ENCODE peak calls at places on chromosomes 4 and X, in nine cellular contexts. D is B cell, O is fibroblast of lung, F is nephron progenitor cell, K is foreskin fibroblast, R is endothelial cell, J is upper lobe of left lung, Y is RWPE2, L is AG09319. W is an unnamed sample.

GRCh38 chrX:46739736-46740135 is 19.2 kb downstream of the SLC9A7 start:
- DNase-seq in D (no peak), O (no peak), F (no peak), K (no peak), R (no peak), J (no peak), Y (no peak), L (no peak), W (no peak)

GRCh38 chr4:86286729-86287128 is 73.1 kb downstream of the MAPK10 start:
- DNase-seq in D (no peak), O (peak; percentile 22), F (no peak), K (no peak), R (no peak), J (no peak), Y (no peak), L (no peak), W (no peak)

GRCh38 chrX:149903889-149904748 is 23.1 kb downstream of the MAGEA8 start:
- DNase-seq in D (no peak), O (peak; percentile 1), F (no peak), K (peak; percentile 12), R (no peak), J (no peak), Y (no peak), L (no peak), W (no peak)

GRCh38 chr4:44928062-44928380 is 201.7 kb upstream of the GNPDA2 start:
- DNase-seq in D (no peak), O (no peak), F (no peak), K (no peak), R (no peak), J (no peak), Y (no peak), L (no peak), W (no peak)

GRCh38 chrX:17547658-17548057 is 172.7 kb downstream of the NHS start:
- DNase-seq in D (no peak), O (peak; percentile 93), F (no peak), K (peak; percentile 91), R (no peak), J (no peak), Y (peak; percentile 95), L (peak; percentile 54), W (peak; percentile 22)

GRCh38 chr4:132759199-132759780 is 389.8 kb upstream of the PCDH10 start:
- DNase-seq in D (no peak), O (no peak), F (no peak), K (no peak), R (no peak), J (no peak), Y (no peak), L (no peak), W (no peak)

GRCh38 chr4:169996379-169997245 is 29.6 kb downstream of the MFAP3L start:
- DNase-seq in D (no peak), O (no peak), F (no peak), K (no peak), R (no peak), J (no peak), Y (no peak), L (no peak), W (no peak)

GRCh38 chr4:128285085-128286023 is 2.3 kb downstream of the PGRMC2 start:
- DNase-seq in D (no peak), O (peak; percentile 63), F (no peak), K (peak; percentile 57), R (no peak), J (peak; percentile 8), Y (no peak), L (no peak), W (no peak)

GRCh38 chrX:153063315-153063714 is 7.0 kb downstream of the PNMA3 start:
- DNase-seq in D (no peak), O (peak; percentile 41), F (no peak), K (peak; percentile 64), R (no peak), J (no peak), Y (no peak), L (no peak), W (no peak)

DNA sequence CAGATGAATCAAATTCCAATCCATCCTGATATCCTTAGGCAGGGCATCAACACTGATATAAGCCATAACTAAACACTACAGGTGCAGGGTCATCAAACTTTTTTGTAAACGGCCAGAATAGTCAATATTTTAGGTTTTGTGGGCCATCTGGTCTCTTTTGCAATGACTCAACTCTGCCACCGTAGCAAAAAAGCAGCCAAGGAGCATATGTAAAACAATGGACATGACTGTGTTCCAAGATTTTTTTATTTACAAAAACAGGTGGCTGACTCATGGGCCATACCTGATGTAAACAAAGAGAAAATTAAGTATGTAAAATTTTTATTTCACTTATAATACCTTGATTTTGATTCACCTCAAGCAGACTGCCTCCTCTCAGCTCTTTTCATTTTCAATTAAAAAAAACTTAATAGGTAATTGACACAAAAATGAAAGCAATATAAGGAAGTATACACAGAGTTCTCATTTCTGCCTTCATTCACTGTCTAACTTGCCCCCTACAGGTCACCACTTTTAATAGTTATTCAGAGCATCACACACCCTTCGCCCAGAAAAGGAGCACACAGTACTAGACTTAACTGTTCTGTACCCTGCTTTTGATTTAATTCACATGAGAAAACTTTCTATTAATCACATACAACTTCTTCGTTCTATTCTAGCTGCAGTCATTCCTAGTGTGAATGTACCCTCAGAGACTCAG is 35.3 kb upstream of the GPM6B start:
- DNase-seq in D (peak; percentile 20), O (no peak), F (no peak), K (no peak), R (no peak), J (no peak), Y (no peak), L (no peak), W (peak; percentile 40)
- TF ChIP-seq CTCF in D (peak; percentile 32), O (no peak), F (no peak), K (no peak), R (no peak), J (no peak), Y (peak; percentile 8), L (no peak), W (peak; percentile 32)

GRCh38 chr4:1278336-1278670 is 11.4 kb upstream of the MAEA start:
- DNase-seq in D (no peak), O (peak; percentile 29), F (no peak), K (no peak), R (no peak), J (no peak), Y (no peak), L (no peak), W (no peak)

GRCh38 chr4:1274871-1275270 is 14.8 kb upstream of the MAEA start:
- DNase-seq in D (no peak), O (no peak), F (no peak), K (no peak), R (no peak), J (no peak), Y (no peak), L (no peak), W (no peak)

GRCh38 chr4:1276984-1277383 is 12.7 kb upstream of the MAEA start:
- DNase-seq in D (no peak), O (no peak), F (no peak), K (no peak), R (no peak), J (no peak), Y (no peak), L (no peak), W (no peak)

GRCh38 chr4:1279253-1279652 is 10.4 kb upstream of the MAEA start:
- DNase-seq in D (no peak), O (no peak), F (no peak), K (no peak), R (no peak), J (peak; percentile 35), Y (no peak), L (no peak), W (no peak)

DNA sequence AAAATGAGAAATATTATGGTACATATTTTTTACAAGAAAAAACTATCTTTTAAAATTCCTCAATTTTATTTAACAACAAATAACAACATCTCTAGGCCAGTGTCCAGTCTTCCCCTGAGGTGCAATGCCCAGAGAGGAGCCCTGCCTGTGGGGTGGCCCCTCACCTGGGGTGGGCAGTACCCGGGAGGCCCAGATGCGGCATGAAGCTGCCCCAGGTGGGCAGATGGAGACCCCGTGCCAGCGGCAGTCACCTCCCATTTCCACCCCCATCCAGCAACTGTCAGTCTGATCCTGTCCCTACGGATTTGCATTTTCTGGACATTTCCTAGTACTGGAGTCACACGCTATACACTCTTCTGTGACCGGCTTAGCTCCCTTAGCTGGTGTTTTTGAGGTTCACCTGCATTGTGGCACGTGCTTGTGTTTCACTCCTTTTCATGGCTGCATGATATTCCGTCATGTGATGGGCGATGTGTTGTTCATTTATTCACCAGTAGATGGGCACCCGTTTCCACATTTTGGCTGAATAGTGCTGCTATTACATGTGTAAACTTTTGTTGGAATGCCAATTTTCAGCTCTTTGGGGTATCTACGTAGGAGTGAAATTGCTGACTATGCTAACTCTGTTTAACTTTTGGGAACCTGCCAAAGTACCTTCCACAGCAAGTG is 11.9 kb upstream of the MAEA start:
- DNase-seq in D (no peak), O (no peak), F (no peak), K (no peak), R (no peak), J (peak; percentile 31), Y (no peak), L (no peak), W (no peak)
- TF ChIP-seq CTCF in D (no peak), O (no peak), F (no peak), K (no peak), R (peak; percentile 28), J (no peak), Y (peak; percentile 12), L (no peak), W (peak; percentile 3)

GRCh38 chr4:73018595-73018994 is 50.9 kb downstream of the COX18 start:
- DNase-seq in D (no peak), O (no peak), F (peak; percentile 22), K (no peak), R (no peak), J (peak; percentile 2), Y (no peak), L (no peak), W (no peak)

GRCh38 chr4:73019462-73020047 is 50.0 kb downstream of the COX18 start:
- DNase-seq in D (peak; percentile 18), O (peak; percentile 31), F (peak; percentile 24), K (peak; percentile 65), R (peak; percentile 36), J (no peak), Y (no peak), L (peak; percentile 12), W (peak; percentile 39)

GRCh38 chr4:73021634-73022033 is 47.9 kb downstream of the COX18 start:
- DNase-seq in D (no peak), O (peak; percentile 51), F (no peak), K (peak; percentile 60), R (no peak), J (no peak), Y (no peak), L (peak; percentile 20), W (peak; percentile 58)
- TF ChIP-seq CTCF in D (no peak), O (no peak), F (no peak), K (peak; percentile 32), R (peak; percentile 1), J (no peak), Y (peak; percentile 77), L (peak; percentile 34), W (peak; percentile 57)

DNA sequence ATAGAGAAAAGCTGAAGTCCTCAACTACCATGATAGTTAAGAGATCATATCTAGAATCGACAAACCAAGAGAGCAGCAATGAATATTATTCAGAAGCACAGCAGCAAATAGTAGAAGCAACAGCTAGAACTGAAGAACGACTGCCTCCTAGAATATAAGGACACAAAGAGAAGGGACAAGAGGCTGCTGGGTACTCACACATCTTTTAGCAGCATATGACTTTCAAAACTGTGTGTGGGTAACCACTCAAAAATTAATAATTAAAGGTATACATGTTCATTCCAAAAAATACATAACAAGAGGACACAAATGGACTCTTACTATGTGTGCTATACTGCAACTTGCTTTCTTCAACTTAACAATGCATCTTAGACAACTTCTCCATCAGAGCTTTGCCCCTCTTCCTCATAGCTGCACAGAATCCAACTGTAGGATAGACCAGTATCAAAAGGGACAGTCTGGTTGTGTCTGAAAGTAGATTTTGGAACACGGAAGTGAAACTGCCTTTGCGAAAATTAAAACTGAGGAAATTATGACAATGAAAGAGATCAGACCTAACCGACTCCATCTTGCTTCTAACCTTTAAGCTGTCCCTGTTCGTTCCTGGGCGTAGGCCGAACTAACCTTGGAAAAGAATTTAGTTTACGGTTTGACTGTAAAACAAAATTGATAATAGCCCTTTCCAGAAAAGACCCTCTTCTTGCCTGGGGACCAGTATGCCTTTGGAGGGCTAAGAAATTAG is 125.7 kb downstream of the SH3KBP1 start:
- DNase-seq in D (no peak), O (no peak), F (no peak), K (no peak), R (no peak), J (no peak), Y (no peak), L (no peak), W (no peak)
- TF ChIP-seq CTCF in D (no peak), O (no peak), F (no peak), K (no peak), R (no peak), J (no peak), Y (no peak), L (no peak), W (no peak)